ENCODE peak calls at places on chromosomes 4 and X, in six cellular contexts. Y is AG09309, D is GM20000, F is retinal pigment epithelial cell, C is MM.1S, L is GM23338. A is an unnamed sample.

GRCh38 chr4:163748474-163748873 is 254.0 kb downstream of the TMA16 start:
- DNase-seq in F (no peak), Y (no peak), C (no peak), D (no peak), L (no peak), A (peak)

GRCh38 chr4:76620723-76621463 is 185.9 kb downstream of the SHROOM3 start:
- DNase-seq in L (no peak), Y (no peak), D (no peak), C (peak), F (no peak), A (no peak)

GRCh38 chr4:98151145-98151929 is 8.1 kb upstream of the STPG2 start:
- DNase-seq in L (no peak), Y (no peak), F (no peak), C (no peak), D (no peak), A (no peak)

GRCh38 chrX:46582964-46583363 is 9.4 kb downstream of the CHST7 start:
- DNase-seq in F (peak), Y (peak), C (no peak), D (no peak), L (no peak), A (peak)

GRCh38 chr4:150250998-150251651 is 172.9 kb downstream of the DCLK2 start:
- DNase-seq in Y (no peak), C (no peak), F (no peak), D (no peak), L (no peak), A (no peak)

GRCh38 chr4:160202802-160203201 is 1099.9 kb downstream of the RAPGEF2 start:
- DNase-seq in D (no peak), Y (no peak), F (no peak), C (no peak), L (no peak), A (no peak)

GRCh38 chr4:159047478-159048165 is 55.3 kb upstream of the RAPGEF2 start:
- DNase-seq in F (no peak), C (no peak), L (no peak), Y (no peak), D (no peak), A (no peak)

GRCh38 chr4:173218411-173219125 is 50.0 kb downstream of the GALNT7 start:
- DNase-seq in L (no peak), F (no peak), D (no peak), C (no peak), Y (peak), A (peak)

GRCh38 chr4:101155859-101156430 is 191.4 kb downstream of the PPP3CA start:
- DNase-seq in C (no peak), D (no peak), L (no peak), F (no peak), Y (no peak), A (no peak)

GRCh38 chr4:159950707-159951106 is 847.8 kb downstream of the RAPGEF2 start:
- DNase-seq in Y (no peak), L (peak), C (no peak), D (no peak), F (no peak), A (no peak)

GRCh38 chrX:113929004-113929403 is 654.9 kb upstream of the HTR2C start:
- DNase-seq in F (peak), L (peak), C (peak), D (no peak), Y (peak), A (no peak)

GRCh38 chr4:67575232-67575888 is 16.8 kb downstream of the STAP1 start:
- DNase-seq in F (no peak), L (peak), Y (no peak), C (peak), D (peak), A (no peak)

GRCh38 chrX:15405846-15406245 is 21.6 kb upstream of the VEGFD start:
- DNase-seq in F (no peak), C (no peak), D (no peak), Y (no peak), L (no peak), A (no peak)

GRCh38 chr4:170674176-170674575 is 584.4 kb upstream of the AADAT start:
- DNase-seq in C (no peak), F (no peak), D (no peak), Y (no peak), L (no peak), A (no peak)

GRCh38 chr4:8188743-8189550 is 10.1 kb upstream of the SH3TC1 start:
- DNase-seq in Y (no peak), D (no peak), L (no peak), F (peak), C (peak), A (no peak)

GRCh38 chr4:148426643-148427042 is 15.6 kb downstream of the NR3C2 start:
- DNase-seq in F (no peak), L (peak), Y (no peak), D (no peak), C (no peak), A (no peak)

GRCh38 chr4:110091426-110091825 is 107.0 kb downstream of the ELOVL6 start:
- DNase-seq in C (no peak), L (no peak), Y (peak), F (peak), D (no peak), A (peak)

GRCh38 chr4:142354794-142355416 is 491.2 kb downstream of the INPP4B start:
- DNase-seq in C (no peak), L (no peak), D (no peak), Y (no peak), F (no peak), A (no peak)

GRCh38 chr4:33149658-33150057 is 2429.5 kb downstream of the PCDH7 start:
- DNase-seq in L (no peak), D (no peak), F (no peak), C (no peak), Y (no peak), A (no peak)

GRCh38 chr4:122666527-122667245 is 45.8 kb upstream of the IL21 start:
- DNase-seq in L (no peak), F (peak), Y (peak), C (no peak), D (no peak), A (peak)

GRCh38 chr4:142312391-142312790 is 533.7 kb downstream of the INPP4B start:
- DNase-seq in Y (no peak), L (no peak), C (no peak), D (no peak), F (no peak), A (no peak)

GRCh38 chr4:104020641-104021040 is 300.9 kb upstream of the TACR3 start:
- DNase-seq in D (no peak), L (no peak), F (no peak), Y (no peak), C (no peak), A (no peak)

GRCh38 chrX:69066021-69066757 is 99.1 kb downstream of the PJA1 start:
- DNase-seq in D (no peak), C (no peak), L (no peak), Y (no peak), F (no peak), A (no peak)

GRCh38 chr4:28151314-28151713 is 1290.7 kb downstream of the STIM2 start:
- DNase-seq in Y (no peak), F (no peak), L (no peak), C (no peak), D (no peak), A (no peak)

GRCh38 chr4:169220446-169220845 is 50.3 kb downstream of the SH3RF1 start:
- DNase-seq in Y (no peak), D (no peak), L (no peak), F (no peak), C (no peak), A (no peak)

GRCh38 chr4:5459236-5459635 is 249.1 kb downstream of the EVC2 start:
- DNase-seq in D (no peak), C (no peak), F (no peak), Y (no peak), L (no peak), A (no peak)

GRCh38 chrX:115134366-115134765 is 54.8 kb upstream of the RBMXL3 start:
- DNase-seq in D (no peak), F (no peak), Y (no peak), L (no peak), C (no peak), A (no peak)

GRCh38 chr4:1612278-1613098 is 71.6 kb downstream of the FAM53A start:
- DNase-seq in F (no peak), D (no peak), L (no peak), Y (no peak), C (no peak), A (no peak)

GRCh38 chr4:126375462-126376054 is 1060.8 kb downstream of the FAT4 start:
- DNase-seq in F (no peak), Y (no peak), L (no peak), D (no peak), C (no peak), A (no peak)

GRCh38 chrX:39805022-39805421 is 292.7 kb downstream of the BCOR start:
- DNase-seq in Y (no peak), F (no peak), L (no peak), D (no peak), C (no peak), A (no peak)

GRCh38 chr4:144948009-144948408 is 150.0 kb downstream of the ANAPC10 start:
- DNase-seq in L (peak), F (peak), Y (no peak), C (no peak), D (no peak), A (no peak)

GRCh38 chrX:3576886-3577516 is 136.4 kb downstream of the PRKX start:
- DNase-seq in L (no peak), Y (peak), D (no peak), F (no peak), C (no peak), A (peak)

GRCh38 chrX:123859409-123859827 is 435 bp upstream of the XIAP start:
- DNase-seq in L (peak), C (no peak), F (no peak), Y (no peak), D (no peak), A (no peak)

GRCh38 chrX:46770006-46770816 is 11.3 kb upstream of the SLC9A7 start:
- DNase-seq in C (no peak), L (no peak), D (no peak), Y (no peak), F (no peak), A (peak)

GRCh38 chr4:1035510-1035909 is 24.1 kb downstream of the FGFRL1 start:
- DNase-seq in D (no peak), F (no peak), Y (no peak), L (no peak), C (no peak), A (no peak)

GRCh38 chr4:60657041-60657440 is 543.1 kb upstream of the ADGRL3 start:
- DNase-seq in Y (no peak), F (no peak), L (no peak), C (no peak), D (no peak), A (no peak)

GRCh38 chr4:150001815-150002214 is 76.4 kb upstream of the DCLK2 start:
- DNase-seq in F (no peak), C (no peak), L (no peak), D (no peak), Y (no peak), A (peak)

GRCh38 chr4:154308207-154308606 is 183.4 kb downstream of the DCHS2 start:
- DNase-seq in L (no peak), D (no peak), C (no peak), Y (no peak), F (no peak), A (no peak)

GRCh38 chrX:26914232-26914631 is 548.9 kb downstream of the PPP4R3C start:
- DNase-seq in F (no peak), D (no peak), C (no peak), Y (no peak), L (no peak), A (no peak)

GRCh38 chrX:26915064-26915463 is 548.1 kb downstream of the PPP4R3C start:
- DNase-seq in C (no peak), L (no peak), Y (no peak), D (no peak), F (no peak), A (no peak)

GRCh38 chrX:26922278-26922677 is 540.9 kb downstream of the PPP4R3C start:
- DNase-seq in L (no peak), D (no peak), F (no peak), C (no peak), Y (no peak), A (no peak)

GRCh38 chrX:26918633-26919032 is 544.5 kb downstream of the PPP4R3C start:
- DNase-seq in Y (no peak), C (no peak), L (peak), D (peak), F (no peak), A (no peak)
- TF ChIP-seq CTCF in Y (no peak), C (peak), L (peak), D (peak), F (peak), A (no peak)

GRCh38 chrX:118345401-118346257 is at the start of gene WDR44:
- DNase-seq in L (peak), Y (peak), C (peak), D (peak), F (peak), A (peak)

GRCh38 chrX:118348186-118348810 is 2.4 kb downstream of the WDR44 start:
- DNase-seq in D (no peak), C (no peak), F (no peak), Y (no peak), L (peak), A (no peak)

GRCh38 chrX:118347131-118347530 is 1.2 kb downstream of the WDR44 start:
- DNase-seq in L (no peak), Y (peak), D (no peak), C (peak), F (no peak), A (peak)

GRCh38 chrX:118345045-118345400 is 883 bp upstream of the WDR44 start:
- DNase-seq in F (no peak), Y (no peak), C (no peak), L (no peak), D (no peak), A (no peak)

DNA sequence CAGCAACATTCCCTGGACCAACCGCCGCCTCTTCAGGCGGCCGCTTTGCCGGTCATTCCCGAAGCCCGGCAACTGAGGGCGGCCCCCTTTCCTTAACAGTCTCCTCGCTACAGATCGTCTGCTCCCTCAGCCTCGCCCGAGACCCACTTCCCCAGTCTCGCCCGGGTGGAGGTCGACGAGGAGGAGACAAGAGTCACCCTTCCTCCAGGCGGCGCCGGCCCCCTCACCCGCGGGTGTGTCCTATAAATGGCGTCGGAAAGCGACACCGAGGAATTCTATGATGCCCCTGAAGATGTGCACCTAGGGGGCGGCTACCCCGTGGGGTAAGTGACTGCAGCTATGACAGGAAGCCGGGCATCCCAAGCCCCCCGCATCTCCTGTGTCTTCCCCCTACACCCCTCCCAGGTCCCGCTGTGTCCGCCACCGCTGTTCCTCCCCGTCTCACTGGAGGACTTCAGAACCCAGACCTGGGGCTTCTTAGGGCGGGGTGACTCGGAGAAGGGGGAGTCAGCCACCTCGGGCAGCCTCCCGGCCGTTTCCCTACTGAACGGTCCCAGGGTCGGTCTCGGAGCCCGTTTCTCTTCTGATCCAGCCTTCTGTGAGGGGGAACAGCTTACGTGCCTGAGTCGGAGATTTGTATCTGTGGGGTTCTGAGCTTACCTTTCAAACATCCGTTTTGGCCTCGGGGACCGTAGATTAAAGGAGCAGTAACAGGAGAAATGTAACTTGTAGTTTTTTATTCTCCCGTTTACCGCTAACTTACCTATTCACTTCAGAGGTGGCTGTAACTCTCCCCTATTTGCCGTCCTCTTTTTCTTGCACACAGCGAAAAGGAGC is 570 bp downstream of the WDR44 start:
- DNase-seq in C (peak), Y (no peak), L (peak), D (no peak), F (no peak), A (peak)
- TF ChIP-seq CTCF in C (no peak), Y (no peak), L (no peak), D (no peak), F (no peak), A (peak)

GRCh38 chrX:47854474-47854873 is 17.8 kb downstream of the ZNF81 start:
- DNase-seq in C (peak), Y (no peak), L (peak), F (no peak), D (no peak), A (no peak)
- TF ChIP-seq CTCF in C (peak), Y (peak), L (peak), F (peak), D (no peak), A (peak)

GRCh38 chr4:139085141-139085540 is 69.6 kb downstream of the NOCT start:
- DNase-seq in Y (no peak), L (no peak), D (peak), C (peak), F (no peak), A (peak)
- TF ChIP-seq CTCF in Y (no peak), L (peak), D (peak), C (peak), F (peak), A (peak)

GRCh38 chrX:53234484-53234883 is 9.5 kb upstream of the KDM5C start:
- DNase-seq in D (no peak), C (no peak), L (no peak), Y (no peak), F (no peak), A (no peak)
- TF ChIP-seq CTCF in D (no peak), C (no peak), L (no peak), Y (no peak), F (no peak), A (no peak)

DNA sequence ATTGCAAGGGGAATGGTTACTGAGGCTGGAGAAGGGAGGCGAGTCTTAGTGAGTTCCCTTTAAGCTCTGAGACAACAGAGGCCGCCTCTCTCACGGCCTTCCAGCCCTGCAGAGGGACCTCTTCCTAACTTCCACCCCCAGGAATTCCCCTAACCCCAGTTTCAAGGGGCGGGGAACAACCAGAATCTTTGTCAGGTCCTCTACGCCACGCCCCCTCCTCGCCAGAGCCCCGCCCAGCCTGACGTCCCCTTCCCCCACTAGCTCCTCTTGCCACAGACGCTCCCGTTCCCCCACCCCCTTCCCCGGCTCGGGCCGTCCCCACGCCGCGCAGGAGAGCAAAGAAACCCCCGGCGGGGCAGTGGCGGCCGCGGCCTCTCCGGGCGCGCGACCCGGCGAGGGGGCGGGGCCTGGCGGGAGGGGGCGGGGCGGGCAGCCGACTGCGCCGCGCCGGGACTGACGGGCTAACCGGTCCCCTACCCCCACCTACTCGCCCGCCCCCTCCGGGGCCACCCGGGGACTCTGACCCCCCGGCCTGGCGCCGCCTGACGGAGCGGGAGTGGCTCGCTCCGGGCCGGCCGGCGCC is 12.2 kb upstream of the TMEM156 start:
- DNase-seq in Y (peak), C (peak), L (peak), F (no peak), D (peak), A (peak)
- TF ChIP-seq CTCF in Y (no peak), C (peak), L (no peak), F (no peak), D (peak), A (no peak)

DNA sequence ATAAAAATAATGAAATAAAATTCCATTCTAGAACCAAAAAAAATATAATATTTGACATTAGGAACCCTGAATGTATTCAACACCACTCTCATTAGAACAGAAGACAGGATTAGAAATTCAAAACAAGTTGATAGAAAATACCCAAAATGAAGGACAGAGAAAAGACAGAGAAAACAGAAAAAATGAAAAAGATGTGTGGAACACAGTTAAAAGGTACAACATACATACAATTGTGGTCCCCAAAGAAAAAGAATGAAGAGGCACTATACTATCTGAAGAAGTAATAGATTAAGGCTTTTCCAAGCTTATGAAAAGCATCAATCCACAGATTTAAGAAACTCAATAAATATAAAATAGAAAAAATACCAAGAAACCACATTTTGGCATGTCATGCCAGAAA is 16.4 kb downstream of the ANKRD50 start:
- DNase-seq in L (no peak), C (no peak), Y (no peak), D (no peak), F (no peak), A (no peak)
- TF ChIP-seq CTCF in L (no peak), C (no peak), Y (no peak), D (no peak), F (no peak), A (no peak)

GRCh38 chr4:174999407-174999806 is 81.2 kb downstream of the ADAM29 start:
- DNase-seq in D (no peak), Y (peak), C (no peak), L (no peak), F (peak), A (no peak)
- TF ChIP-seq CTCF in D (no peak), Y (no peak), C (no peak), L (no peak), F (no peak), A (no peak)

DNA sequence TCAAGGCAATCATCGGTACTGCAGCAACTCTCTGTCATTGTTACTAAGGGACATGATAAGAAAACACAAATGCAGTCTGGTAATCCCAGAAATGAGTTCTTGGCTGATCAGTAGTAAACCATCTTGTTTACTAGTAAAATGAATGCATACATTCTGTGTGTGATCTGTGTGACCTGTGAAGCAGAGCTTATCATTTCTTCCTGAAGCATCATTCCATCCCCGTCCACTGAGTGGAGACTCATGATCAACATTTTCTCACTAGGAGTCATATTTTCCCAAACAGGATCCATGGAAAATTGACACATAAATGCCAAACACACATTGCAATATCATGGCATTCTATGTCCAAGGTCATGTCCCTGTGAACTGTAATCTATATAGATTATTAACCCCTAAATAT is 226.1 kb downstream of the ANKRD50 start:
- DNase-seq in C (no peak), L (no peak), Y (no peak), D (no peak), F (no peak), A (no peak)
- TF ChIP-seq CTCF in C (no peak), L (no peak), Y (no peak), D (no peak), F (no peak), A (no peak)

A was measured in HFFc6.